ENCODE peak calls at places on chromosomes 7 and 10, in nine cellular contexts. X, F, R, H, J, T, K, S and B are unnamed samples.
A peak's percentile ranks its signal among the peaks of the same experiment; 100 is the strongest.

GRCh38 chr10:42552188-42553063 is 85.9 kb downstream of the ZNF33B start:
- DNase-seq in T (peak; percentile 95), K (peak; percentile 87), H (peak; percentile 97), S (peak; percentile 96), R (peak; percentile 91), F (peak; percentile 91), J (peak; percentile 98), X (peak; percentile 97), B (peak; percentile 95)

GRCh38 chr7:142717453-142717852 is 31.8 kb upstream of the PRSS1 start:
- DNase-seq in J (no peak), T (no peak), X (peak; percentile 11), K (no peak), R (no peak), H (no peak), S (no peak), F (no peak), B (no peak)

GRCh38 chr7:82444220-82445049 is 858 bp upstream of the CACNA2D1 start:
- DNase-seq in T (no peak), S (no peak), R (no peak), J (no peak), F (peak; percentile 10), X (no peak), H (peak; percentile 17), K (no peak), B (no peak)

GRCh38 chr7:64997927-64998391 is 7.1 kb upstream of the ZNF117 start:
- DNase-seq in R (no peak), S (peak; percentile 83), F (no peak), K (no peak), T (no peak), H (no peak), X (no peak), J (no peak), B (no peak)

GRCh38 chr10:59387951-59388431 is 25.6 kb upstream of the FAM13C start:
- DNase-seq in X (no peak), J (peak; percentile 97), F (no peak), R (no peak), K (peak; percentile 89), S (peak; percentile 99), T (no peak), H (no peak), B (peak; percentile 28)

GRCh38 chr7:35771776-35772175 is 29.1 kb upstream of the SEPTIN7 start:
- DNase-seq in J (no peak), H (no peak), K (no peak), X (no peak), T (no peak), F (no peak), S (no peak), R (no peak), B (no peak)

GRCh38 chr7:76071316-76072242 is 23.7 kb downstream of the MDH2 start:
- DNase-seq in R (no peak), H (peak; percentile 38), T (no peak), J (no peak), X (peak; percentile 47), F (no peak), S (no peak), K (no peak), B (no peak)

GRCh38 chr7:154903083-154903731 is 99.7 kb downstream of the PAXIP1 start:
- DNase-seq in R (peak; percentile 25), H (no peak), K (no peak), J (no peak), S (no peak), F (no peak), X (no peak), T (no peak), B (no peak)

GRCh38 chr7:7157177-7157886 is 25.0 kb upstream of the C1GALT1 start:
- DNase-seq in H (no peak), J (peak; percentile 91), T (no peak), S (peak; percentile 93), K (no peak), R (no peak), X (peak; percentile 17), F (no peak), B (peak; percentile 79)

GRCh38 chr7:94391716-94392390 is 2.8 kb upstream of the COL1A2 start:
- DNase-seq in K (no peak), T (no peak), F (no peak), J (peak; percentile 94), X (no peak), S (peak; percentile 93), H (peak; percentile 46), R (no peak), B (peak; percentile 70)

GRCh38 chr10:121112618-121113384 is 261.6 kb downstream of the WDR11 start:
- DNase-seq in T (no peak), J (no peak), F (no peak), X (no peak), H (no peak), K (no peak), R (no peak), S (no peak), B (no peak)

GRCh38 chr7:129799350-129799955 is 153.3 kb downstream of the UBE2H start:
- DNase-seq in S (no peak), K (no peak), H (no peak), T (no peak), F (no peak), J (no peak), X (no peak), R (no peak), B (no peak)

GRCh38 chr10:95837368-95837776 is 70.4 kb upstream of the CC2D2B start:
- DNase-seq in J (no peak), F (no peak), R (no peak), X (no peak), S (no peak), K (no peak), T (no peak), H (no peak), B (no peak)

GRCh38 chr7:151626422-151627115 is 106.9 kb upstream of the RHEB start:
- DNase-seq in H (no peak), R (peak; percentile 29), K (no peak), X (peak; percentile 41), J (peak; percentile 35), F (no peak), S (peak; percentile 29), T (no peak), B (peak; percentile 27)

GRCh38 chr10:132383026-132383565 is 13.9 kb upstream of the PWWP2B start:
- DNase-seq in T (peak; percentile 0), X (peak; percentile 7), H (peak; percentile 28), S (no peak), R (no peak), J (no peak), F (no peak), K (no peak), B (no peak)

GRCh38 chr10:132509506-132510173 is 27.9 kb upstream of the INPP5A start:
- DNase-seq in F (no peak), K (no peak), J (no peak), T (no peak), X (no peak), S (no peak), H (peak; percentile 30), R (no peak), B (no peak)

GRCh38 chr7:27947581-27948278 is 207.8 kb downstream of the TAX1BP1 start:
- DNase-seq in S (peak; percentile 45), J (peak; percentile 17), X (no peak), T (peak; percentile 37), F (no peak), K (no peak), R (no peak), H (peak; percentile 82), B (peak; percentile 25)

GRCh38 chr10:93061594-93062498 is 1.2 kb downstream of the CYP26C1 start:
- DNase-seq in F (peak; percentile 27), J (no peak), H (no peak), X (no peak), K (no peak), R (no peak), S (no peak), T (no peak), B (no peak)

GRCh38 chr10:125024496-125025234 is 82.7 kb downstream of the ZRANB1 start:
- DNase-seq in K (no peak), S (no peak), H (no peak), X (no peak), F (no peak), T (no peak), J (no peak), R (no peak), B (no peak)

GRCh38 chr7:18653381-18654155 is 158.0 kb downstream of the HDAC9 start:
- DNase-seq in T (no peak), S (peak; percentile 32), R (no peak), H (no peak), F (no peak), K (no peak), J (no peak), X (no peak), B (no peak)

DNA sequence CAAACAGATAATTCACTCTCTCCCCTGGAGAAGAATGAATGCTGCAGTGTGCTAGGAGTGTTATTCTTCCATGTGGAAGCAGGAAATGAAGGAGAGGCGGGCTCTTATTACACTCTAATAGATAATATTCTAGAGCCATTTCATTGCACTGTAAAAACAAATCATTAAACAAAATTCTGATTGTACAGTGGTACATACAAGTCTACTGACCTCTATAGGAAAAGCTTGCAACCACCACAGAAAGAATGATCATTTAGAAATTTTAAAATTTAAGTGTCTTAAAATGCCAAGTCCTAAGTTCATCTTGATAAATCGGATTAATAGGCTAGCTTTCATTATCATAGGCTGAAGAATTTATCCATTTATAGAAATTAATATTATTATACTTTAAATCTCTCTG is 960.3 kb upstream of the LRRN3 start:
- DNase-seq in K (no peak), S (no peak), X (no peak), J (peak; percentile 4), H (no peak), R (no peak), T (no peak), F (no peak), B (peak; percentile 14)
- TF ChIP-seq CTCF in K (no peak), S (peak; percentile 37), X (no peak), J (peak; percentile 35), H (no peak), R (peak; percentile 17), T (no peak), F (no peak), B (peak; percentile 67)

GRCh38 chr10:52368725-52369124 is 54.6 kb downstream of the DKK1 start:
- DNase-seq in S (no peak), T (no peak), J (no peak), X (no peak), F (no peak), R (no peak), K (no peak), H (no peak), B (no peak)
- TF ChIP-seq CTCF in S (no peak), T (no peak), J (no peak), X (no peak), F (no peak), R (no peak), K (peak; percentile 6), H (no peak), B (no peak)

GRCh38 chr7:87624628-87625027 is 3.6 kb upstream of the RUNDC3B start:
- DNase-seq in T (no peak), S (no peak), H (no peak), X (no peak), K (no peak), F (no peak), R (no peak), J (no peak), B (no peak)
- TF ChIP-seq CTCF in T (no peak), S (no peak), H (no peak), X (peak; percentile 20), K (peak; percentile 56), F (peak; percentile 20), R (no peak), J (no peak), B (peak; percentile 37)

DNA sequence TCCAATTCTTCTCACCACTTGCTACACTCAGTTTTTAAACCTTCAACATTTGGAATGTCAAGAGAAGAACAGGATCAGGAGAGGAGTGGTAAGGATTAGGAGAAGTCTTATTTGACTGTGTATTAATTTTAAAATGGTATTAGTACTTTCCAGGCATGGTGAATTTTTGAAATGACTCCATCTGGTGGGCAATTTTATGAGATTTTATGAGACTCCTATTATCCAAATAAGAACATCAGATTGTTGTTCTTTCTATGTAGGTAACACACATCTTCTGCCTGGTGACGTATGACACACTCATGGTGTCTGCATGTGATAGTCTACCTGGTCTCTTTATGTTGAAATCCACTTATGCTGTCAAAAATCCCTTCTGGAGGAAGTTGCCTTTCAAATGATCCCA is 51.0 kb downstream of the SLC13A1 start:
- DNase-seq in H (no peak), K (no peak), J (peak; percentile 14), R (no peak), S (no peak), X (no peak), T (no peak), F (no peak), B (no peak)
- TF ChIP-seq CTCF in H (no peak), K (peak; percentile 26), J (peak; percentile 9), R (no peak), S (peak; percentile 4), X (no peak), T (no peak), F (no peak), B (no peak)